ENCODE peak calls at places on chromosomes 5 and 9, in nine cellular contexts. G is upper lobe of right lung, R is Peyer's patch, H is sigmoid colon, V is ovary, S is epithelial cell of prostate, J is aorta, N is mesenchymal stem cell, W is esophagus squamous epithelium. M is an unnamed sample.
A peak's percentile ranks its signal among the peaks of the same experiment; 100 is the strongest.

GRCh38 chr5:759111-759741 is 25.3 kb downstream of the ZDHHC11B start:
- DNase-seq in H (peak; percentile 77), G (peak; percentile 79), N (peak; percentile 75), J (peak; percentile 61), R (peak; percentile 88), S (no peak), V (peak; percentile 35), W (no peak), M (peak; percentile 77)

GRCh38 chr9:18676501-18676900 is 202.5 kb downstream of the ADAMTSL1 start:
- DNase-seq in W (no peak), J (no peak), H (no peak), R (no peak), N (no peak), V (no peak), G (no peak), S (no peak), M (no peak)

GRCh38 chr5:128674837-128675446 is 136.9 kb upstream of the FBN2 start:
- DNase-seq in V (no peak), N (peak; percentile 55), H (no peak), S (no peak), R (peak; percentile 63), G (no peak), J (no peak), W (no peak), M (peak; percentile 43)

GRCh38 chr9:95511232-95511951 is 5.4 kb downstream of the PTCH1 start:
- DNase-seq in H (peak; percentile 82), N (peak; percentile 88), W (no peak), G (no peak), J (peak; percentile 72), R (peak; percentile 74), V (peak; percentile 82), S (no peak), M (peak; percentile 62)

GRCh38 chr9:121598167-121599000 is 53.0 kb upstream of the DAB2IP start:
- DNase-seq in R (peak; percentile 62), G (peak; percentile 91), H (peak; percentile 95), N (peak; percentile 91), J (peak; percentile 73), S (peak; percentile 37), V (peak; percentile 82), W (no peak), M (peak; percentile 80)

GRCh38 chr5:142845954-142846398 is 75.8 kb downstream of the ARHGAP26 start:
- DNase-seq in V (no peak), G (no peak), R (no peak), N (no peak), S (no peak), W (no peak), J (no peak), H (no peak), M (peak; percentile 47)

GRCh38 chr5:4233671-4234070 is 638.0 kb downstream of the IRX1 start:
- DNase-seq in W (no peak), S (no peak), J (no peak), H (no peak), N (no peak), R (no peak), V (no peak), G (no peak), M (no peak)

GRCh38 chr5:8905021-8905420 is 640.9 kb downstream of the SEMA5A start:
- DNase-seq in W (no peak), S (peak; percentile 58), V (no peak), N (peak; percentile 46), R (no peak), J (no peak), G (no peak), H (no peak), M (no peak)

GRCh38 chr9:124511891-124512805 is 4.9 kb upstream of the NR5A1 start:
- DNase-seq in J (no peak), W (no peak), H (no peak), N (no peak), V (peak; percentile 75), R (no peak), S (no peak), G (no peak), M (no peak)

GRCh38 chr5:176837707-176838115 is 27.4 kb downstream of the UNC5A start:
- DNase-seq in V (peak; percentile 90), J (peak; percentile 93), W (no peak), N (peak; percentile 87), S (peak; percentile 16), H (peak; percentile 79), G (peak; percentile 92), R (peak; percentile 78), M (peak; percentile 91)

GRCh38 chr5:124457901-124458300 is 288.5 kb downstream of the ZNF608 start:
- DNase-seq in H (no peak), J (no peak), R (no peak), V (no peak), G (no peak), N (no peak), S (no peak), W (no peak), M (no peak)

GRCh38 chr9:107772988-107773387 is 283.4 kb upstream of the KLF4 start:
- DNase-seq in H (no peak), S (no peak), N (no peak), W (no peak), J (no peak), V (no peak), R (no peak), G (no peak), M (no peak)

GRCh38 chr5:112228672-112229071 is 190.4 kb downstream of the EPB41L4A start:
- DNase-seq in V (peak; percentile 37), N (peak; percentile 4), H (peak; percentile 68), J (peak; percentile 92), G (peak; percentile 93), S (peak; percentile 77), W (no peak), R (peak; percentile 73), M (peak; percentile 92)

GRCh38 chr5:34483442-34484033 is 172.6 kb upstream of the RAI14 start:
- DNase-seq in W (no peak), V (no peak), R (no peak), S (no peak), N (no peak), G (no peak), H (no peak), J (no peak), M (no peak)

GRCh38 chr9:124357591-124358361 is 57.5 kb downstream of the PSMB7 start:
- DNase-seq in J (no peak), G (no peak), R (no peak), W (no peak), N (peak; percentile 28), H (no peak), S (no peak), V (no peak), M (no peak)

GRCh38 chr9:35516481-35516880 is 26.6 kb downstream of the RUSC2 start:
- DNase-seq in R (no peak), V (no peak), N (peak; percentile 75), G (no peak), J (no peak), W (no peak), H (no peak), S (no peak), M (no peak)

GRCh38 chr9:35518212-35518917 is 28.5 kb downstream of the RUSC2 start:
- DNase-seq in V (no peak), R (no peak), G (no peak), J (no peak), W (no peak), S (peak; percentile 70), H (no peak), N (peak; percentile 81), M (peak; percentile 81)

GRCh38 chr9:35518981-35519679 is 29.2 kb downstream of the RUSC2 start:
- DNase-seq in N (peak; percentile 48), G (no peak), W (no peak), V (no peak), H (no peak), S (no peak), J (no peak), R (no peak), M (no peak)

GRCh38 chr9:35517136-35517535 is 27.2 kb downstream of the RUSC2 start:
- DNase-seq in G (no peak), V (no peak), N (no peak), R (no peak), S (no peak), W (no peak), H (no peak), J (no peak), M (no peak)

GRCh38 chr9:35517552-35518211 is 27.8 kb downstream of the RUSC2 start:
- DNase-seq in R (no peak), N (no peak), G (no peak), S (no peak), J (no peak), H (no peak), V (no peak), W (no peak), M (peak; percentile 34)
- H3K27ac ChIP-seq in R (peak overlapping the region; percentile 56), N (peak overlapping the region; percentile 99), G (peak overlapping the region; percentile 70), S (peak overlapping the region; percentile 98), J (peak overlapping the region; percentile 98), H (peak overlapping the region; percentile 87), V (no peak overlapping the region), W (peak overlapping the region; percentile 83), M (peak overlapping the region; percentile 86)

GRCh38 chr5:57776035-57776434 is 293.4 kb upstream of the ACTBL2 start:
- DNase-seq in J (no peak), W (no peak), N (no peak), G (no peak), R (no peak), S (no peak), V (no peak), H (no peak), M (no peak)
- H3K27ac ChIP-seq in J (no peak overlapping the region), W (no peak overlapping the region), N (no peak overlapping the region), G (no peak overlapping the region), R (no peak overlapping the region), S (no peak overlapping the region), V (no peak overlapping the region), H (no peak overlapping the region), M (no peak overlapping the region)

GRCh38 chr9:133032171-133032570 is 1.4 kb downstream of the GTF3C5 start:
- DNase-seq in H (peak; percentile 18), R (no peak), W (no peak), J (no peak), G (no peak), V (no peak), S (no peak), N (no peak), M (no peak)

GRCh38 chr9:133031130-133031422 is 279 bp downstream of the GTF3C5 start:
- DNase-seq in S (no peak), W (no peak), J (no peak), N (no peak), H (no peak), V (no peak), G (no peak), R (no peak), M (no peak)

GRCh38 chr9:133030317-133031129 is at the start of gene GTF3C5:
- DNase-seq in J (peak; percentile 95), G (peak; percentile 95), W (peak; percentile 76), N (peak; percentile 100), R (peak; percentile 97), H (peak; percentile 96), V (peak; percentile 89), S (peak; percentile 94), M (peak; percentile 94)

GRCh38 chr9:133029994-133030316 is 842 bp upstream of the GTF3C5 start:
- DNase-seq in H (no peak), R (no peak), W (no peak), G (no peak), V (no peak), J (no peak), S (no peak), N (no peak), M (peak; percentile 27)

GRCh38 chr9:133031496-133031911 is 707 bp downstream of the GTF3C5 start:
- DNase-seq in N (no peak), S (no peak), G (no peak), J (no peak), R (no peak), V (no peak), H (peak; percentile 22), W (no peak), M (no peak)
- H3K27ac ChIP-seq in N (no peak overlapping the region), S (no peak overlapping the region), G (peak overlapping the region; percentile 94), J (no peak overlapping the region), R (no peak overlapping the region), V (no peak overlapping the region), H (no peak overlapping the region), W (no peak overlapping the region), M (no peak overlapping the region)

GRCh38 chr5:155530046-155530445 is 516.5 kb downstream of the KIF4B start:
- DNase-seq in V (no peak), W (no peak), S (peak; percentile 29), J (no peak), G (no peak), N (no peak), R (no peak), H (no peak), M (no peak)
- H3K27ac ChIP-seq in V (no peak overlapping the region), W (no peak overlapping the region), S (peak overlapping the region; percentile 63), J (no peak overlapping the region), G (no peak overlapping the region), N (no peak overlapping the region), R (no peak overlapping the region), H (no peak overlapping the region), M (no peak overlapping the region)

M was measured in body of pancreas.